ENCODE peak calls at places on chromosomes 12 and 14, in eight cellular contexts. A is body of pancreas, K is upper lobe of left lung, O is right lobe of liver, E is IMR-90, R is ovary, L is tibial nerve, X is adrenal gland. M is an unnamed sample.

GRCh38 chr14:102770147-102770909 is 6.9 kb upstream of the TRAF3 start:
- DNase-seq in A (no peak), K (peak; percentile 58), O (no peak), E (no peak), R (no peak), L (no peak), X (no peak), M (no peak)

GRCh38 chr14:88882236-88882635 is 57.8 kb downstream of the TTC8 start:
- DNase-seq in A (no peak), K (no peak), O (no peak), E (peak; percentile 34), R (no peak), L (no peak), X (no peak), M (no peak)

GRCh38 chr12:131786331-131786730 is 41.9 kb upstream of the MMP17 start:
- DNase-seq in A (no peak), K (peak; percentile 75), O (no peak), E (no peak), R (no peak), L (no peak), X (no peak), M (no peak)

GRCh38 chr14:51507556-51508511 is 143.9 kb upstream of the FRMD6 start:
- DNase-seq in A (peak; percentile 43), K (peak; percentile 56), O (no peak), E (peak; percentile 28), R (peak; percentile 85), L (peak; percentile 56), X (peak; percentile 77), M (no peak)

GRCh38 chr12:88860846-88861245 is 280.6 kb upstream of the KITLG start:
- DNase-seq in A (no peak), K (no peak), O (no peak), E (no peak), R (no peak), L (no peak), X (no peak), M (no peak)

GRCh38 chr12:118310320-118310719 is 62.4 kb downstream of the TAOK3 start:
- DNase-seq in A (no peak), K (no peak), O (no peak), E (no peak), R (no peak), L (no peak), X (no peak), M (no peak)

GRCh38 chr12:101935769-101936741 is 58.7 kb downstream of the DRAM1 start:
- DNase-seq in A (peak; percentile 22), K (no peak), O (no peak), E (peak; percentile 99), R (peak; percentile 38), L (peak; percentile 77), X (no peak), M (no peak)

GRCh38 chr12:52087961-52088820 is 8.7 kb downstream of the SMIM41 start:
- DNase-seq in A (no peak), K (peak; percentile 31), O (no peak), E (no peak), R (no peak), L (no peak), X (no peak), M (no peak)

GRCh38 chr14:101480747-101481530 is 80.4 kb upstream of the DIO3 start:
- DNase-seq in A (no peak), K (no peak), O (peak; percentile 80), E (peak; percentile 82), R (peak; percentile 64), L (no peak), X (peak; percentile 3), M (no peak)

GRCh38 chr12:117766008-117766407 is 202.8 kb downstream of the KSR2 start:
- DNase-seq in A (no peak), K (no peak), O (no peak), E (no peak), R (no peak), L (no peak), X (no peak), M (no peak)

GRCh38 chr14:95496111-95496681 is 20.3 kb downstream of the SYNE3 start:
- DNase-seq in A (no peak), K (no peak), O (no peak), E (no peak), R (no peak), L (no peak), X (no peak), M (no peak)

GRCh38 chr14:22303589-22304195 is 285.3 kb downstream of the DAD1 start:
- DNase-seq in A (no peak), K (no peak), O (no peak), E (peak; percentile 50), R (no peak), L (no peak), X (no peak), M (no peak)

GRCh38 chr12:97639702-97640101 is 177.1 kb downstream of the RMST start:
- DNase-seq in A (no peak), K (no peak), O (no peak), E (no peak), R (no peak), L (no peak), X (no peak), M (no peak)

GRCh38 chr12:2294651-2295475 is 242.1 kb downstream of the CACNA1C start:
- DNase-seq in A (peak; percentile 10), K (peak; percentile 41), O (no peak), E (peak; percentile 69), R (no peak), L (peak; percentile 48), X (no peak), M (no peak)

GRCh38 chr12:125069616-125070015 is 4.4 kb downstream of the AACS start:
- DNase-seq in A (no peak), K (no peak), O (no peak), E (no peak), R (no peak), L (no peak), X (no peak), M (no peak)

GRCh38 chr14:55107766-55108554 is 21.1 kb upstream of the LGALS3 start:
- DNase-seq in A (peak; percentile 73), K (peak; percentile 91), O (peak; percentile 79), E (peak; percentile 98), R (peak; percentile 94), L (peak; percentile 84), X (peak; percentile 88), M (peak; percentile 26)

GRCh38 chr12:11894890-11895289 is 175.8 kb upstream of the BCL2L14 start:
- DNase-seq in A (no peak), K (no peak), O (no peak), E (no peak), R (no peak), L (no peak), X (no peak), M (no peak)

GRCh38 chr14:20683125-20683895 is 1.1 kb upstream of the RNASE4 start:
- DNase-seq in A (peak; percentile 75), K (no peak), O (no peak), E (peak; percentile 94), R (peak; percentile 78), L (peak; percentile 91), X (peak; percentile 84), M (no peak)

GRCh38 chr12:20946732-20947131 is 136.2 kb downstream of the SLCO1B3 start:
- DNase-seq in A (peak; percentile 62), K (no peak), O (no peak), E (no peak), R (no peak), L (no peak), X (no peak), M (no peak)

DNA sequence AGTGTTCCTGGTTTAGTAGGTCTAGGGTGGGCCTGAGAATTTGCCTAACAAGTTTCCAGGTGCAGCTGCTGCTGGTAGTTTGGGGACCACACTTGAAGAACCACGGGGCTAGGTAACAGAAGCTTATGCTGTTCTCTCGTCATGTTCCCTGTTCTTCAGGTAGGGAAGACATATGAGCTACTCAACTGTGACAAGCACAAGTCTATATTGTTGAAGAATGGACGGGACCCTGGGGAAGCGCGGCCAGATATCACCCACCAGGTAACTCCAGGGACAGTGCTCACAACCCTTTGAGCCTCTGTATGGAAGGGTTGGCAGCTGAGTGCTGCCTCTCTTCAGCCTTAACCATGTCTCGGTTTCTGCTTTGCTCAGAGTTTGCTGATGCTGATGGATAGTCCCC is 3.5 kb downstream of the EMG1 start:
- DNase-seq in A (no peak), K (no peak), O (no peak), E (no peak), R (no peak), L (no peak), X (no peak), M (no peak)
- TF ChIP-seq POLR2A in A (no peak), K (no peak), O (no peak), E (no peak), R (no peak), L (no peak), X (no peak), M (no peak)

DNA sequence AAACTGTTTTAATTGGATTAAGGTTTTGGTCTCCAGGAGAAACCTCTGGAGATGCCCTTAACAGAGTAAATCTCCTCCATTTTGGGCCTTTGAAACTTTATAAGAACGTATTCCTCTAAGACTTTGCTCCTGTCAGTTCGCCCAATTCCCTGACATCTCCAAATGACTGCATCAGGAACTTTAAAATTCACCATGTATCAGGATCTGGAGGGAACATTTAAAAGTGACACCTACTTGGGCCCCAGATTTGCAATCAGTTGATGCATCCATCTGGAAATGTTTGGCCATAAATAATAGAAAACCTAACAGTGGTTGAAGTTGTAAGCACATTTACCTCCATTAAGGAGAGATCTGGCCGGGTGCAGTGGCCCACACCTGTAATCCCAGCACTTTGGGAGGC is 144.1 kb upstream of the WSCD2 start:
- DNase-seq in A (no peak), K (no peak), O (no peak), E (no peak), R (no peak), L (no peak), X (no peak), M (no peak)
- H3K4me1 ChIP-seq in A (no peaks in the 10 kb centered on the region), K (no peaks in the 10 kb centered on the region), O (no peaks in the 10 kb centered on the region), E (no peaks in the 10 kb centered on the region), R (no peaks in the 10 kb centered on the region), L (no peaks in the 10 kb centered on the region), X (no peaks in the 10 kb centered on the region), M (no peaks in the 10 kb centered on the region)

DNA sequence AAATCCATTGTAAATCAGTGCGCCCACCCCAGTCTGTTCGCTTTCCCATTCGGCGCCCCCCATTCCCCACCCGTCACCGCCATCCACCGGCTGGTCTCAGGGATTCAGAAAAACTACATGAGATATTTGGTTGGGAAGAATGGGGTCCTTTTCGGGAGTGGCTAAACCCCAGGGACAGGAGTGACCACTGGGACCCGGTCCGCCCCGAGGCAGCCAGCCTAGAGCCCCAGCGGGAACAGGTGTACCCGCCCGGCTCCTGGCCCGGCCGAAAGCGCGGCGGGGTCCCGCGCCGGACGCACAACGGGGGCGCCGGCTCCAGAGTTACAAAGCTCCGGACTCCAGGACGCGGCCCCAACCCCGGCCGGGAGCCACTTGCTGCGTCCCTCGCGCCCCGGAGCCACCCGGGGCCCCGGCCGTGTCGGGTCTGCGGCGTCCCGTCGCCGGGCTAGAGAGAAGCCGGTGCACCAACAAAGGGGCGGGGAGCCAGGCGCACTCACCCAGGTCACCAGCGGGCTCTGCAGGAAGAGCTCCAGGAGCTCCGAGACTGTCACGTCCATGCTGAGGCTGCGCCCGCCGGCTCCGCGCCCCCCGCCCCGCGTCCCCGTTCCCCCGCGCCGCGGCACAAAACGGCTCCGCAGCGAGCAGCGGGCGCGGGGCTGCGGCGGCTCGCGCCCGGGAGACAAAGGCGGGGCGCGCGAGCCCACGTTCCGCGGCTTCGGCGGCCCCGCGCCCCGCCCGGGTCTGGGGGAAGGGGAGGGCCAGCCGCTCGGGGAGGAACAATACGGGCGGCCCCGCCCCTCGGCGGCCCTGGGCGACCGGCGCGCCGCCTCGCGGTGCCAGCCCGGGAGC is at the start of gene CCDC88C:
- DNase-seq in A (peak; percentile 87), K (peak; percentile 95), O (peak; percentile 79), E (no peak), R (no peak), L (no peak), X (peak; percentile 61), M (peak; percentile 15)
- TF ChIP-seq POLR2A in A (peak; percentile 21), K (peak; percentile 37), O (no peak), E (no peak), R (no peak), L (no peak), X (no peak), M (no peak)

GRCh38 chr12:120222288-120222832 is 21.4 kb upstream of the RPLP0 start:
- DNase-seq in A (no peak), K (peak; percentile 58), O (no peak), E (no peak), R (no peak), L (no peak), X (no peak), M (no peak)
- H3K4me1 ChIP-seq in A (peaks cover 25% of the 10 kb centered on the region), K (peaks cover 35% of the 10 kb centered on the region), O (peaks cover 2% of the 10 kb centered on the region), E (peaks cover 9% of the 10 kb centered on the region), R (no peaks in the 10 kb centered on the region), L (peaks cover 77% of the 10 kb centered on the region), X (peaks cover 28% of the 10 kb centered on the region), M (peaks cover 17% of the 10 kb centered on the region)